ENCODE peak calls at places on chromosomes 3 and 15, in ten cellular contexts. Y is activated T-helper 1 cell treated with Interleukin-2 at 50 U/mL for 16 hours, G is left ventricle myocardium superior, J is kidney tubule cell, V is H4, H is NCI-H1105 treated with DMSO at 0.1 percent for 48 hours, P is non-pigmented ciliary epithelial cell, R is right cardiac atrium, K is AG09309, A is heart left ventricle. O is an unnamed sample.

GRCh38 chr15:90571063-90571541 is 41.4 kb downstream of the CRTC3 start:
- DNase-seq in R (peak; percentile 61), V (peak; percentile 74), H (no peak), K (no peak), Y (no peak), G (no peak), A (peak; percentile 41), P (no peak), J (peak; percentile 28), O (no peak)

GRCh38 chr3:36600413-36600812 is 163.9 kb downstream of the DCLK3 start:
- DNase-seq in J (no peak), K (no peak), Y (no peak), H (no peak), V (no peak), A (no peak), R (no peak), G (no peak), P (no peak), O (no peak)

GRCh38 chr3:133868166-133868565 is 27.5 kb downstream of the RAB6B start:
- DNase-seq in G (peak; percentile 40), R (no peak), J (no peak), V (no peak), K (no peak), Y (no peak), A (no peak), P (no peak), H (no peak), O (peak; percentile 11)

GRCh38 chr15:100726070-100726420 is 123.7 kb downstream of the ASB7 start:
- DNase-seq in K (no peak), P (no peak), Y (no peak), H (no peak), R (no peak), G (no peak), V (no peak), A (no peak), J (no peak), O (no peak)

GRCh38 chr3:108103971-108104797 is 13.4 kb upstream of the CD47 start:
- DNase-seq in R (peak; percentile 67), A (peak; percentile 62), H (peak; percentile 77), P (no peak), K (no peak), V (no peak), J (no peak), Y (no peak), G (peak; percentile 41), O (peak; percentile 9)

GRCh38 chr15:62059108-62059817 is 984 bp downstream of the VPS13C start:
- DNase-seq in P (no peak), Y (no peak), H (no peak), R (no peak), A (no peak), V (no peak), J (peak; percentile 18), K (no peak), G (no peak), O (no peak)

GRCh38 chr15:38642689-38643270 is 78.2 kb upstream of the RASGRP1 start:
- DNase-seq in P (no peak), G (no peak), K (no peak), H (no peak), R (no peak), Y (no peak), V (no peak), J (peak; percentile 61), A (no peak), O (no peak)

GRCh38 chr3:70748593-70748992 is 436.2 kb upstream of the MDFIC2 start:
- DNase-seq in P (no peak), V (no peak), R (no peak), K (no peak), G (no peak), J (no peak), A (no peak), Y (no peak), H (no peak), O (no peak)

GRCh38 chr3:171181907-171182690 is 155.6 kb upstream of the SLC2A2 start:
- DNase-seq in P (no peak), G (no peak), R (no peak), J (peak; percentile 60), Y (no peak), K (no peak), A (no peak), H (no peak), V (no peak), O (no peak)

GRCh38 chr3:179750720-179751328 is 98.0 kb downstream of the USP13 start:
- DNase-seq in K (no peak), A (no peak), R (no peak), J (peak; percentile 29), V (peak; percentile 20), H (peak; percentile 38), P (no peak), Y (no peak), G (no peak), O (peak; percentile 21)

GRCh38 chr3:4504340-4505261 is 11.5 kb downstream of the ITPR1 start:
- DNase-seq in A (no peak), K (no peak), H (peak; percentile 40), R (no peak), G (no peak), Y (peak; percentile 15), J (peak; percentile 25), V (no peak), P (no peak), O (peak; percentile 58)

GRCh38 chr3:137110392-137110996 is 152.7 kb downstream of the IL20RB start:
- DNase-seq in Y (no peak), V (peak; percentile 58), P (peak; percentile 5), R (no peak), K (no peak), G (no peak), J (peak; percentile 35), H (peak; percentile 72), A (no peak), O (peak; percentile 39)

GRCh38 chr3:49720383-49721164 is 1.1 kb upstream of the AMIGO3 start:
- DNase-seq in R (peak; percentile 55), A (no peak), H (no peak), P (no peak), K (no peak), G (no peak), V (no peak), Y (no peak), J (no peak), O (no peak)

GRCh38 chr3:141227752-141228151 is 3.9 kb upstream of the PXYLP1 start:
- DNase-seq in A (no peak), Y (no peak), K (peak; percentile 35), H (no peak), V (peak; percentile 51), J (no peak), R (no peak), P (no peak), G (no peak), O (no peak)

GRCh38 chr3:32018723-32019564 is 37.4 kb downstream of the ZNF860 start:
- DNase-seq in G (no peak), P (no peak), R (no peak), Y (no peak), A (no peak), J (peak; percentile 45), V (peak; percentile 30), H (peak; percentile 32), K (peak; percentile 18), O (peak; percentile 17)

GRCh38 chr15:42091753-42092665 is 2.4 kb downstream of the PLA2G4D start:
- DNase-seq in P (no peak), J (peak; percentile 34), A (no peak), R (no peak), G (no peak), Y (no peak), K (no peak), H (no peak), V (no peak), O (no peak)

GRCh38 chr15:58467121-58467721 is 35.4 kb downstream of the LIPC start:
- DNase-seq in V (no peak), G (no peak), A (no peak), P (peak; percentile 49), Y (no peak), J (peak; percentile 97), R (no peak), H (peak; percentile 49), K (no peak), O (no peak)

GRCh38 chr3:100097919-100098896 is 16.1 kb downstream of the FILIP1L start:
- DNase-seq in P (no peak), J (peak; percentile 42), A (no peak), Y (no peak), H (no peak), R (no peak), G (no peak), V (no peak), K (no peak), O (no peak)

GRCh38 chr3:46926039-46926438 is 48.5 kb downstream of the PTH1R start:
- DNase-seq in J (peak; percentile 81), Y (no peak), A (no peak), K (no peak), H (no peak), G (no peak), V (no peak), R (no peak), P (no peak), O (no peak)

GRCh38 chr3:31224936-31225335 is 307.8 kb upstream of the STT3B start:
- DNase-seq in A (no peak), K (no peak), J (no peak), G (no peak), H (no peak), P (no peak), R (no peak), V (no peak), Y (no peak), O (no peak)

GRCh38 chr15:68500363-68501317 is 68.7 kb upstream of the ITGA11 start:
- DNase-seq in J (no peak), Y (no peak), R (no peak), A (peak; percentile 16), H (no peak), P (no peak), V (no peak), G (no peak), K (no peak), O (no peak)

GRCh38 chr3:187456268-187456667 is 88.1 kb downstream of the RTP4 start:
- DNase-seq in K (peak; percentile 8), Y (no peak), G (peak; percentile 66), R (peak; percentile 80), A (peak; percentile 56), J (no peak), H (no peak), P (no peak), V (no peak), O (no peak)

GRCh38 chr3:176428552-176428951 is 768.7 kb downstream of the TBL1XR1 start:
- DNase-seq in H (no peak), G (no peak), Y (no peak), V (no peak), K (no peak), R (no peak), A (no peak), P (no peak), J (no peak), O (no peak)

O was measured in NCI-H345.